ENCODE peak calls at places on chromosomes 2 and 18, in nine cellular contexts. U is activated T-helper 1 cell treated with anti-CD3 and anti-CD28 coated beads, Interleukin-12 subunit alpha, Interleukin-12 subunit beta, Interleukin-2, Interleukin-4 antibody, amounts not matched to agents 30 ng/mL and 10 ng/mL and 1 ng/mL, durations not matched to agents 14 hours and 24 hours and 36 hours; D is HTR-8/SVneo; C is HFFc6; K is AG09309; P is naive thymus-derived CD8-positive, alpha-beta T cell; G is Daoy; J is fibroblast of the aortic adventitia; Z is cardiac muscle cell. L is an unnamed sample.

GRCh38 chr2:1645761-1646476 is 98.4 kb downstream of the PXDN start:
- DNase-seq in Z (no peak), K (no peak), C (no peak), G (no peak), D (no peak), U (no peak), J (no peak), P (no peak), L (no peak)

GRCh38 chr2:204331180-204331579 is 214.1 kb upstream of the PARD3B start:
- DNase-seq in C (no peak), D (no peak), G (no peak), Z (no peak), K (no peak), U (no peak), P (no peak), J (no peak), L (no peak)

GRCh38 chr2:54635554-54636152 is 87.8 kb upstream of the EML6 start:
- DNase-seq in K (no peak), Z (no peak), G (peak), U (no peak), D (no peak), C (no peak), J (peak), P (no peak), L (no peak)

GRCh38 chr18:35407871-35408481 is 30.8 kb upstream of the ZNF396 start:
- DNase-seq in Z (peak), J (peak), K (peak), G (peak), P (peak), D (peak), C (peak), U (peak), L (no peak)

GRCh38 chr2:223786943-223787342 is 50.4 kb downstream of the AP1S3 start:
- DNase-seq in K (no peak), D (no peak), C (no peak), U (no peak), Z (no peak), J (no peak), G (no peak), P (no peak), L (no peak)

GRCh38 chr2:24893934-24894333 is 26.1 kb downstream of the ADCY3 start:
- DNase-seq in J (no peak), P (no peak), G (no peak), K (no peak), C (peak), U (no peak), Z (no peak), D (no peak), L (no peak)

GRCh38 chr18:50578030-50578429 is 18.1 kb downstream of the MAPK4 start:
- DNase-seq in D (no peak), U (no peak), P (no peak), C (no peak), J (no peak), Z (no peak), K (no peak), G (no peak), L (no peak)

GRCh38 chr2:201574754-201575153 is 68.5 kb downstream of the TMEM237 start:
- DNase-seq in D (no peak), U (no peak), C (no peak), Z (no peak), J (no peak), P (no peak), K (no peak), G (no peak), L (no peak)

GRCh38 chr2:33607137-33607781 is 8.2 kb upstream of the FAM98A start:
- DNase-seq in K (no peak), J (no peak), G (no peak), Z (no peak), C (no peak), P (no peak), D (no peak), U (no peak), L (no peak)

GRCh38 chr2:128548461-128548891 is 229.8 kb upstream of the HS6ST1 start:
- DNase-seq in J (no peak), C (no peak), K (no peak), U (no peak), G (no peak), Z (no peak), D (no peak), P (no peak), L (no peak)

GRCh38 chr2:232574674-232575403 is 24.4 kb downstream of the EIF4E2 start:
- DNase-seq in U (no peak), Z (no peak), C (peak), G (no peak), K (no peak), J (no peak), P (no peak), D (peak), L (no peak)

GRCh38 chr2:172704072-172704936 is 31.3 kb upstream of the RAPGEF4 start:
- DNase-seq in C (peak), Z (peak), P (peak), J (peak), G (peak), K (no peak), D (peak), U (no peak), L (no peak)

GRCh38 chr2:182132605-182133004 is 147.0 kb downstream of the PPP1R1C start:
- DNase-seq in Z (no peak), U (no peak), P (no peak), D (no peak), J (peak), G (no peak), K (no peak), C (peak), L (no peak)